ENCODE peak calls at places on chromosomes 5 and 9, in five cellular contexts. One of them, this sample, is unnamed.

GRCh38 chr5:177319913-177320588 is 8.4 kb upstream of the MXD3 start:
- DNase-seq in K562: no peak
- DNase-seq in GM12878: no peak
- DNase-seq in A549: no peak
- DNase-seq in H1: no peak
- DNase-seq in this sample: no peak

GRCh38 chr9:137579259-137579604 is 507 bp upstream of the DPH7 start:
- DNase-seq in K562: no peak
- DNase-seq in GM12878: no peak
- DNase-seq in A549: no peak
- DNase-seq in H1: no peak
- DNase-seq in this sample: no peak

GRCh38 chr5:175623086-175623485 is 34.8 kb upstream of the HRH2 start:
- DNase-seq in K562: no peak
- DNase-seq in GM12878: no peak
- DNase-seq in A549: no peak
- DNase-seq in H1: no peak
- DNase-seq in this sample: no peak

GRCh38 chr5:172775326-172776234 is 4.6 kb upstream of the DUSP1 start:
- DNase-seq in K562: no peak
- DNase-seq in GM12878: no peak
- DNase-seq in A549: peak
- DNase-seq in H1: no peak
- DNase-seq in this sample: peak

GRCh38 chr5:130024006-130024405 is 119.7 kb downstream of the CHSY3 start:
- DNase-seq in K562: no peak
- DNase-seq in GM12878: no peak
- DNase-seq in A549: no peak
- DNase-seq in H1: no peak
- DNase-seq in this sample: no peak

GRCh38 chr5:150323092-150323491 is 20.4 kb upstream of the ARSI start:
- DNase-seq in K562: no peak
- DNase-seq in GM12878: no peak
- DNase-seq in A549: no peak
- DNase-seq in H1: no peak
- DNase-seq in this sample: peak

GRCh38 chr5:140240987-140241706 is 61.8 kb downstream of the PFDN1 start:
- DNase-seq in K562: peak
- DNase-seq in GM12878: no peak
- DNase-seq in A549: peak
- DNase-seq in H1: peak
- DNase-seq in this sample: peak

GRCh38 chr9:96858018-96858573 is 3.8 kb upstream of the ZNF782 start:
- DNase-seq in K562: peak
- DNase-seq in GM12878: no peak
- DNase-seq in A549: no peak
- DNase-seq in H1: no peak
- DNase-seq in this sample: peak

GRCh38 chr5:34051374-34051980 is 8.5 kb upstream of the C1QTNF3 start:
- DNase-seq in K562: no peak
- DNase-seq in GM12878: no peak
- DNase-seq in A549: no peak
- DNase-seq in H1: no peak
- DNase-seq in this sample: no peak

GRCh38 chr9:88532320-88532719 is 2.7 kb upstream of the NXNL2 start:
- DNase-seq in K562: no peak
- DNase-seq in GM12878: no peak
- DNase-seq in A549: peak
- DNase-seq in H1: peak
- DNase-seq in this sample: no peak

GRCh38 chr9:88535226-88535931 is 401 bp downstream of the NXNL2 start:
- DNase-seq in K562: no peak
- DNase-seq in GM12878: no peak
- DNase-seq in A549: peak
- DNase-seq in H1: no peak
- DNase-seq in this sample: no peak

GRCh38 chr9:88535932-88536324 is 950 bp downstream of the NXNL2 start:
- DNase-seq in K562: no peak
- DNase-seq in GM12878: no peak
- DNase-seq in A549: no peak
- DNase-seq in H1: no peak
- DNase-seq in this sample: no peak

GRCh38 chr9:88534456-88535225 is at the start of gene NXNL2:
- DNase-seq in K562: peak
- DNase-seq in GM12878: no peak
- DNase-seq in A549: peak
- DNase-seq in H1: peak
- DNase-seq in this sample: no peak

GRCh38 chr9:88533951-88534455 is 975 bp upstream of the NXNL2 start:
- DNase-seq in K562: peak
- DNase-seq in GM12878: no peak
- DNase-seq in A549: peak
- DNase-seq in H1: peak
- DNase-seq in this sample: no peak
- TF ChIP-seq CHD2 in K562: no peak
- TF ChIP-seq CHD2 in GM12878: no peak
- TF ChIP-seq CHD2 in A549: peak
- TF ChIP-seq CHD2 in H1: no peak
- TF ChIP-seq CHD2 in this sample: no peak

GRCh38 chr5:158082696-158083287 is 223.8 kb upstream of the CLINT1 start:
- DNase-seq in K562: no peak
- DNase-seq in GM12878: no peak
- DNase-seq in A549: no peak
- DNase-seq in H1: no peak
- DNase-seq in this sample: no peak

GRCh38 chr5:158084292-158084691 is 225.3 kb upstream of the CLINT1 start:
- DNase-seq in K562: no peak
- DNase-seq in GM12878: no peak
- DNase-seq in A549: no peak
- DNase-seq in H1: no peak
- DNase-seq in this sample: no peak

GRCh38 chr5:158086856-158087255 is 227.9 kb upstream of the CLINT1 start:
- DNase-seq in K562: no peak
- DNase-seq in GM12878: no peak
- DNase-seq in A549: no peak
- DNase-seq in H1: no peak
- DNase-seq in this sample: no peak
- TF ChIP-seq HDAC2 in K562: no peak
- TF ChIP-seq HDAC2 in GM12878: no peak
- TF ChIP-seq HDAC2 in A549: no peak
- TF ChIP-seq HDAC2 in H1: no peak
- TF ChIP-seq HDAC2 in this sample: no peak

GRCh38 chr9:36781532-36781931 is 208.8 kb downstream of the MELK start:
- DNase-seq in K562: no peak
- DNase-seq in GM12878: no peak
- DNase-seq in A549: peak
- DNase-seq in H1: no peak
- DNase-seq in this sample: peak
- TF ChIP-seq CHD2 in K562: no peak
- TF ChIP-seq CHD2 in GM12878: no peak
- TF ChIP-seq CHD2 in A549: no peak
- TF ChIP-seq CHD2 in H1: no peak
- TF ChIP-seq CHD2 in this sample: no peak

DNA sequence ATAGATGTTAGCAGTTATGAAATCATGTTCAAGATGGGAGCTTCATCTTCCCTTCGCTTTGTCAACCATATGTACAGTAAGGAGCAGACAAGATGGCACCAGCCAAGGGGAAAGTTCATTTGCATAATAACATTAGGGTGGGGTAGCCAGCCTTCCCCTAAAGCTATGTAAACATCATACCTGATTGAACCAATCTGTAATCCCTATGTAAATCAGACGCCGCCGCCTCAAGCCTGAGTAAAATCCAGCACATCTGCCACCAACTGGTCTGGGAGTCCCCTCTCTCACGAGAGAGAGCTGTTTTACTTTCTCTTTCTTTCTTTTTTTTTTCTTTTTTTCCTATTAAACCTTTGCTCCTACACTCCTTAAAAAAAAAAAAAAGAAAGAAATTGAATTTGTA is 30.8 kb upstream of the REEP2 start:
- DNase-seq in K562: peak
- DNase-seq in GM12878: peak
- DNase-seq in A549: no peak
- DNase-seq in H1: no peak
- DNase-seq in this sample: no peak
- TF ChIP-seq HDAC2 in K562: no peak
- TF ChIP-seq HDAC2 in GM12878: no peak
- TF ChIP-seq HDAC2 in A549: no peak
- TF ChIP-seq HDAC2 in H1: no peak
- TF ChIP-seq HDAC2 in this sample: no peak

DNA sequence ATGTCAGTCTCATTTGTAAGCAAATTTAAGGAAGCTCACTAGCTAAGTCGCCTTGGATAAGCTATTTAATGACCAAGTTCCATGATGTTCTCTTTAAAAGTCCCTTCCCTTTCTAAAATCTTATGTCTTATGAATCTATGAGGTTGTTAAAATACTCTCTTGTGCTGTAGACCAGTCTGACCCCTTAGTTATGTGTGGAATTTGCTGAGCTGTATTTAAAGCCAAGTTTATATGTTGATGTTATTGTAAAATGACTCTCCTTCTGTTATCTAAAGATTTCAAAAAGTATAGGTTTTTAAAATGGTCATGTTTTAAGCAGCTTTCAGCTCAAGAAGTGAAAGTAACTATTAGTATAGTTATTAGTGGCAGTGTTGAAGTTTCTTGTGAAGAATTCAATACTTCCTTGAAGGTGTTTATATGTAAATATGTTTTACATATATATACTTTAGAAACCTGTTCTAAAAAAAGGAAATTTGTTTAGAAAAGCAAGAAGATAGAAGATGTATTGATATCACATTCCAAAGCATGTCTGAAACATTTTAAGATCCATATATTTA is 92.2 kb downstream of the CDC42SE2 start:
- DNase-seq in K562: no peak
- DNase-seq in GM12878: no peak
- DNase-seq in A549: no peak
- DNase-seq in H1: no peak
- DNase-seq in this sample: no peak
- TF ChIP-seq CHD2 in K562: no peak
- TF ChIP-seq CHD2 in GM12878: no peak
- TF ChIP-seq CHD2 in A549: no peak
- TF ChIP-seq CHD2 in H1: no peak
- TF ChIP-seq CHD2 in this sample: no peak

DNA sequence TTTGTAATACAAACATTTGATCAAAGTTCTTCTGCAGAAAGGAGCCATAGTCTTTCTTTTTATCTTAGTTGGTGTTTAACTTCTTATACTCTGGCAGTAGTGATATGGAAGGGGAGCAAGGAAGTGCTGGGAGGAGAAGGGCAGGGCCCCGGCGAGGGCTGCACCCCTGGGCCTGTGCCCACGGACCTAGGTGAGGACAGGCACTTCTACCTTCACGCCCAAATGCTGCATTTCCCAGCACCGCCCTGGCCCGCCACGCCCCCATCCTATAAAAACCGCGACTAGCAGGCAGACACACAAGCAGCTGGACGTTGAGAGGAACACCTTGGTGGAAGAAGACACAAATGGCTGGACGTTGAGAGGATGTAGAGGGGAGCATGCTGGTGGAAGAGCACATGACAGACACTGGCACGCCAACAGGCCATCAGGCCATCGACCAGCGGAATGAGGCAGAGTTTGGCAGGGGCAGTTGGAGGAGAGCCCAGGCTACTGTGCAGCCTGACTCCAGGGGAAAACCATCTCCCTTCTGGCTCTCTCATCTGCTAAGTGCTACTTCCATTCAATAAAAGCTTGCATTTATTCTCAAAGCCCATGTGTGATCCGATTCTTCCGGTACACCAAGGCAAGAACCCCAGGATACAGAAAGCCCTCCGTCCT is 81.5 kb upstream of the C9orf72 start:
- DNase-seq in K562: no peak
- DNase-seq in GM12878: no peak
- DNase-seq in A549: no peak
- DNase-seq in H1: no peak
- DNase-seq in this sample: no peak
- TF ChIP-seq HDAC2 in K562: no peak
- TF ChIP-seq HDAC2 in GM12878: no peak
- TF ChIP-seq HDAC2 in A549: no peak
- TF ChIP-seq HDAC2 in H1: no peak
- TF ChIP-seq HDAC2 in this sample: no peak